ENCODE peak calls at places on chromosome 10, in nine cellular contexts. Z is A673, F is keratinocyte, W is left lobe of liver, A is fibroblast of mammary gland, U is NCI-H446 treated with DMSO at 0.1 percent for 48 hours, S is colonic mucosa, I is Ammon's horn, N is GM20000. D is an unnamed sample.

GRCh38 chr10:114491933-114492332 is 87.6 kb upstream of the AFAP1L2 start:
- DNase-seq in I (peak; percentile 14), W (no peak), S (no peak), Z (no peak), U (peak; percentile 90), F (no peak), N (no peak), A (peak; percentile 37), D (no peak)

GRCh38 chr10:33981301-33981700 is 646.8 kb upstream of the NRP1 start:
- DNase-seq in S (no peak), W (no peak), F (no peak), N (no peak), U (no peak), Z (no peak), A (no peak), I (no peak), D (no peak)

GRCh38 chr10:87617503-87617902 is 42.2 kb upstream of the PAPSS2 start:
- DNase-seq in I (no peak), U (no peak), A (no peak), F (no peak), S (no peak), N (no peak), W (no peak), Z (no peak), D (no peak)

GRCh38 chr10:123331438-123331837 is 177.2 kb downstream of the BUB3 start:
- DNase-seq in A (peak; percentile 29), U (no peak), I (peak; percentile 58), N (no peak), S (no peak), W (no peak), Z (no peak), F (no peak), D (peak; percentile 0)

GRCh38 chr10:17074548-17074860 is 55.1 kb downstream of the CUBN start:
- DNase-seq in I (peak; percentile 11), U (no peak), F (no peak), N (no peak), Z (no peak), A (peak; percentile 79), W (no peak), S (no peak), D (peak; percentile 52)

GRCh38 chr10:110535958-110536891 is 31.3 kb upstream of the SMC3 start:
- DNase-seq in Z (peak; percentile 89), N (peak; percentile 70), S (no peak), A (peak; percentile 92), I (no peak), U (no peak), F (no peak), W (no peak), D (peak; percentile 92)

GRCh38 chr10:46234431-46235060 is 52.3 kb upstream of the ANTXRL start:
- DNase-seq in F (no peak), W (no peak), N (no peak), Z (no peak), S (no peak), U (no peak), A (no peak), I (no peak), D (no peak)

GRCh38 chr10:84683980-84684740 is 355.8 kb downstream of the CCSER2 start:
- DNase-seq in I (no peak), W (no peak), U (no peak), A (no peak), S (no peak), N (no peak), Z (no peak), F (no peak), D (no peak)

GRCh38 chr10:102009801-102010425 is 46.1 kb downstream of the ARMH3 start:
- DNase-seq in S (peak; percentile 49), Z (peak; percentile 88), U (peak; percentile 32), I (peak; percentile 87), N (peak; percentile 76), W (no peak), A (peak; percentile 92), F (peak; percentile 58), D (peak; percentile 93)